ENCODE peak calls at places on chromosomes 1 and 21, in six cellular contexts. R is stimulated activated CD4-positive, alpha-beta T cell treated with anti-CD3 and anti-CD28 coated beads, Interleukin-2, amount 100 ng/mL, for 48 hours; W is stomach; X is left cardiac atrium; O is posterior cingulate gyrus; Q is A172. N is an unnamed sample.

GRCh38 chr1:208183977-208184901 is 59.9 kb downstream of the PLXNA2 start:
- DNase-seq in R (no peak), W (peak), X (peak), O (no peak), Q (peak), N (peak)

GRCh38 chr1:201565024-201565730 is 26.2 kb downstream of the NAV1 start:
- DNase-seq in R (no peak), W (no peak), X (no peak), O (peak), Q (no peak), N (no peak)

GRCh38 chr1:182384387-182384960 is 7.1 kb downstream of the GLUL start:
- DNase-seq in R (no peak), W (no peak), X (no peak), O (no peak), Q (no peak), N (no peak)

GRCh38 chr1:94321662-94322061 is 84.3 kb upstream of the ARHGAP29 start:
- DNase-seq in R (no peak), W (no peak), X (no peak), O (no peak), Q (no peak), N (no peak)

GRCh38 chr21:26773058-26773457 is 72.2 kb downstream of the ADAMTS1 start:
- DNase-seq in R (no peak), W (no peak), X (no peak), O (no peak), Q (no peak), N (no peak)

GRCh38 chr1:238552271-238552670 is 661.5 kb upstream of the ZP4 start:
- DNase-seq in R (no peak), W (no peak), X (no peak), O (no peak), Q (no peak), N (no peak)

GRCh38 chr1:228314658-228315483 is 91.8 kb downstream of the TRIM11 start:
- DNase-seq in R (no peak), W (peak), X (no peak), O (no peak), Q (no peak), N (no peak)

GRCh38 chr1:81583878-81584277 is 216.9 kb upstream of the ADGRL2 start:
- DNase-seq in R (no peak), W (no peak), X (no peak), O (no peak), Q (no peak), N (no peak)

GRCh38 chr1:163231385-163231784 is 28.7 kb upstream of the RGS5 start:
- DNase-seq in R (no peak), W (no peak), X (no peak), O (no peak), Q (peak), N (peak)

GRCh38 chr1:183699643-183700160 is 46.6 kb upstream of the APOBEC4 start:
- DNase-seq in R (no peak), W (no peak), X (no peak), O (no peak), Q (no peak), N (peak)

GRCh38 chr1:102772831-102773230 is 335.5 kb downstream of the COL11A1 start:
- DNase-seq in R (no peak), W (no peak), X (no peak), O (no peak), Q (no peak), N (peak)

GRCh38 chr1:100883963-100884362 is 10.7 kb downstream of the EXTL2 start:
- DNase-seq in R (no peak), W (no peak), X (no peak), O (no peak), Q (peak), N (peak)

GRCh38 chr1:936348-936747 is 12.6 kb downstream of the SAMD11 start:
- DNase-seq in R (no peak), W (no peak), X (no peak), O (no peak), Q (no peak), N (no peak)

GRCh38 chr1:3327936-3328590 is 126.4 kb upstream of the ARHGEF16 start:
- DNase-seq in R (no peak), W (no peak), X (peak), O (no peak), Q (no peak), N (no peak)

GRCh38 chr1:33455537-33456301 is 16.7 kb upstream of the ZSCAN20 start:
- DNase-seq in R (no peak), W (peak), X (peak), O (peak), Q (peak), N (peak)

GRCh38 chr1:234778215-234779159 is 168.5 kb upstream of the IRF2BP2 start:
- DNase-seq in R (no peak), W (no peak), X (no peak), O (no peak), Q (no peak), N (peak)

GRCh38 chr21:45964649-45965048 is 16.9 kb upstream of the COL6A1 start:
- DNase-seq in R (no peak), W (no peak), X (no peak), O (no peak), Q (no peak), N (no peak)

GRCh38 chr21:42330380-42331336 is 15.4 kb upstream of the TFF3 start:
- DNase-seq in R (no peak), W (no peak), X (no peak), O (no peak), Q (no peak), N (no peak)

GRCh38 chr1:17539526-17540254 is at the start of gene ARHGEF10L:
- DNase-seq in R (no peak), W (no peak), X (peak), O (no peak), Q (no peak), N (no peak)

GRCh38 chr21:17799414-17800164 is 19.6 kb downstream of the C21orf91 start:
- DNase-seq in R (no peak), W (no peak), X (no peak), O (no peak), Q (no peak), N (no peak)

GRCh38 chr1:206905295-206906164 is 8.3 kb downstream of the IL24 start:
- DNase-seq in R (no peak), W (no peak), X (no peak), O (no peak), Q (peak), N (peak)

GRCh38 chr21:31136891-31137290 is 98.6 kb upstream of the KRTAP19-8 start:
- DNase-seq in R (no peak), W (no peak), X (peak), O (no peak), Q (no peak), N (peak)

GRCh38 chr1:11061652-11062365 is 2.0 kb upstream of the SRM start:
- DNase-seq in R (no peak), W (no peak), X (no peak), O (peak), Q (no peak), N (no peak)

GRCh38 chr1:71521655-71522264 is 440.9 kb upstream of the ZRANB2 start:
- DNase-seq in R (no peak), W (peak), X (peak), O (peak), Q (peak), N (peak)

GRCh38 chr1:182603646-182604127 is 502 bp downstream of the RGS16 start:
- DNase-seq in R (no peak), W (no peak), X (no peak), O (no peak), Q (peak), N (no peak)

GRCh38 chr1:230080834-230081233 is 13.8 kb downstream of the GALNT2 start:
- DNase-seq in R (no peak), W (no peak), X (peak), O (no peak), Q (no peak), N (no peak)

GRCh38 chr1:115308969-115309368 is 29.1 kb downstream of the NGF start:
- DNase-seq in R (no peak), W (no peak), X (no peak), O (no peak), Q (no peak), N (no peak)

GRCh38 chr21:28310711-28311110 is 682.0 kb downstream of the LTN1 start:
- DNase-seq in R (no peak), W (no peak), X (no peak), O (no peak), Q (no peak), N (no peak)

GRCh38 chr1:153543738-153544135 is 1.9 kb downstream of the S100A4 start:
- DNase-seq in R (no peak), W (no peak), X (no peak), O (no peak), Q (no peak), N (no peak)

GRCh38 chr1:89047734-89048133 is 17.3 kb downstream of the GBP1 start:
- DNase-seq in R (no peak), W (no peak), X (no peak), O (no peak), Q (peak), N (peak)

GRCh38 chr1:205172729-205173366 is 38.7 kb downstream of the DSTYK start:
- DNase-seq in R (no peak), W (no peak), X (no peak), O (no peak), Q (peak), N (peak)

GRCh38 chr1:201759194-201759814 is 69.7 kb upstream of the IPO9 start:
- DNase-seq in R (no peak), W (no peak), X (no peak), O (no peak), Q (no peak), N (no peak)

GRCh38 chr1:221487781-221488520 is 253.9 kb downstream of the DUSP10 start:
- DNase-seq in R (no peak), W (no peak), X (no peak), O (no peak), Q (peak), N (peak)

GRCh38 chr1:43979528-43980254 is 681 bp downstream of the B4GALT2 start:
- DNase-seq in R (no peak), W (peak), X (peak), O (no peak), Q (peak), N (peak)

GRCh38 chr1:226549937-226550670 is 1.5 kb downstream of the STUM start:
- DNase-seq in R (no peak), W (peak), X (peak), O (peak), Q (no peak), N (no peak)

N was measured in H4.